ENCODE peak calls at places on chromosomes 3 and 15, in nine cellular contexts. One of them, this sample, is unnamed.

GRCh38 chr3:180802837-180803236 is 109.6 kb upstream of the FXR1 start:
- DNase-seq in retinal pigment epithelial cell: no peak
- DNase-seq in choroid plexus epithelial cell: peak
- DNase-seq in RWPE1: peak
- DNase-seq in Calu3: peak
- DNase-seq in nephron progenitor cell: no peak
- DNase-seq in BJ: no peak
- DNase-seq in endothelial cell of umbilical vein: peak
- DNase-seq in body of pancreas: no peak
- DNase-seq in this sample: no peak

GRCh38 chr3:44942202-44942921 is 33.6 kb downstream of the ZDHHC3 start:
- DNase-seq in retinal pigment epithelial cell: peak
- DNase-seq in choroid plexus epithelial cell: peak
- DNase-seq in RWPE1: peak
- DNase-seq in Calu3: no peak
- DNase-seq in nephron progenitor cell: no peak
- DNase-seq in BJ: no peak
- DNase-seq in endothelial cell of umbilical vein: no peak
- DNase-seq in body of pancreas: no peak
- DNase-seq in this sample: no peak

GRCh38 chr3:181712505-181713299 is 977 bp downstream of the SOX2 start:
- DNase-seq in retinal pigment epithelial cell: no peak
- DNase-seq in choroid plexus epithelial cell: no peak
- DNase-seq in RWPE1: peak
- DNase-seq in Calu3: no peak
- DNase-seq in nephron progenitor cell: peak
- DNase-seq in BJ: no peak
- DNase-seq in endothelial cell of umbilical vein: peak
- DNase-seq in body of pancreas: peak
- DNase-seq in this sample: no peak

GRCh38 chr3:45612918-45613602 is 18.5 kb downstream of the LIMD1 start:
- DNase-seq in retinal pigment epithelial cell: no peak
- DNase-seq in choroid plexus epithelial cell: no peak
- DNase-seq in RWPE1: no peak
- DNase-seq in Calu3: peak
- DNase-seq in nephron progenitor cell: no peak
- DNase-seq in BJ: no peak
- DNase-seq in endothelial cell of umbilical vein: no peak
- DNase-seq in body of pancreas: no peak
- DNase-seq in this sample: peak

GRCh38 chr15:55907797-55908196 is 85.6 kb downstream of the NEDD4 start:
- DNase-seq in retinal pigment epithelial cell: peak
- DNase-seq in choroid plexus epithelial cell: peak
- DNase-seq in RWPE1: peak
- DNase-seq in Calu3: no peak
- DNase-seq in nephron progenitor cell: no peak
- DNase-seq in BJ: peak
- DNase-seq in endothelial cell of umbilical vein: peak
- DNase-seq in body of pancreas: no peak
- DNase-seq in this sample: no peak

GRCh38 chr3:125125822-125126245 is 70.0 kb upstream of the HEG1 start:
- DNase-seq in retinal pigment epithelial cell: peak
- DNase-seq in choroid plexus epithelial cell: peak
- DNase-seq in RWPE1: peak
- DNase-seq in Calu3: no peak
- DNase-seq in nephron progenitor cell: no peak
- DNase-seq in BJ: peak
- DNase-seq in endothelial cell of umbilical vein: no peak
- DNase-seq in body of pancreas: peak
- DNase-seq in this sample: no peak

GRCh38 chr3:113241292-113242033 is 30.1 kb downstream of the BOC start:
- DNase-seq in retinal pigment epithelial cell: no peak
- DNase-seq in choroid plexus epithelial cell: no peak
- DNase-seq in RWPE1: no peak
- DNase-seq in Calu3: no peak
- DNase-seq in nephron progenitor cell: peak
- DNase-seq in BJ: no peak
- DNase-seq in endothelial cell of umbilical vein: no peak
- DNase-seq in body of pancreas: no peak
- DNase-seq in this sample: no peak

GRCh38 chr15:92839696-92840095 is 60.4 kb upstream of the CHD2 start:
- DNase-seq in retinal pigment epithelial cell: no peak
- DNase-seq in choroid plexus epithelial cell: no peak
- DNase-seq in RWPE1: no peak
- DNase-seq in Calu3: no peak
- DNase-seq in nephron progenitor cell: no peak
- DNase-seq in BJ: no peak
- DNase-seq in endothelial cell of umbilical vein: no peak
- DNase-seq in body of pancreas: peak
- DNase-seq in this sample: peak

GRCh38 chr3:21158801-21159564 is 592.0 kb downstream of the ZNF385D start:
- DNase-seq in retinal pigment epithelial cell: no peak
- DNase-seq in choroid plexus epithelial cell: no peak
- DNase-seq in RWPE1: no peak
- DNase-seq in Calu3: no peak
- DNase-seq in nephron progenitor cell: no peak
- DNase-seq in BJ: peak
- DNase-seq in endothelial cell of umbilical vein: no peak
- DNase-seq in body of pancreas: no peak
- DNase-seq in this sample: no peak

GRCh38 chr15:75104804-75105557 is 81.6 kb downstream of the PPCDC start:
- DNase-seq in retinal pigment epithelial cell: peak
- DNase-seq in choroid plexus epithelial cell: peak
- DNase-seq in RWPE1: peak
- DNase-seq in Calu3: peak
- DNase-seq in nephron progenitor cell: no peak
- DNase-seq in BJ: peak
- DNase-seq in endothelial cell of umbilical vein: peak
- DNase-seq in body of pancreas: no peak
- DNase-seq in this sample: peak

GRCh38 chr15:68620721-68621528 is 42.1 kb downstream of the CORO2B start:
- DNase-seq in retinal pigment epithelial cell: peak
- DNase-seq in choroid plexus epithelial cell: peak
- DNase-seq in RWPE1: no peak
- DNase-seq in Calu3: no peak
- DNase-seq in nephron progenitor cell: no peak
- DNase-seq in BJ: peak
- DNase-seq in endothelial cell of umbilical vein: no peak
- DNase-seq in body of pancreas: peak
- DNase-seq in this sample: no peak

GRCh38 chr3:128074851-128075515 is 22.7 kb downstream of the SEC61A1 start:
- DNase-seq in retinal pigment epithelial cell: no peak
- DNase-seq in choroid plexus epithelial cell: peak
- DNase-seq in RWPE1: no peak
- DNase-seq in Calu3: no peak
- DNase-seq in nephron progenitor cell: no peak
- DNase-seq in BJ: no peak
- DNase-seq in endothelial cell of umbilical vein: no peak
- DNase-seq in body of pancreas: no peak
- DNase-seq in this sample: no peak

GRCh38 chr3:100316656-100317069 is 17.9 kb upstream of the NIT2 start:
- DNase-seq in retinal pigment epithelial cell: no peak
- DNase-seq in choroid plexus epithelial cell: peak
- DNase-seq in RWPE1: peak
- DNase-seq in Calu3: peak
- DNase-seq in nephron progenitor cell: peak
- DNase-seq in BJ: peak
- DNase-seq in endothelial cell of umbilical vein: peak
- DNase-seq in body of pancreas: peak
- DNase-seq in this sample: peak
- TF ChIP-seq CTCF in retinal pigment epithelial cell: peak
- TF ChIP-seq CTCF in choroid plexus epithelial cell: peak
- TF ChIP-seq CTCF in RWPE1: peak
- TF ChIP-seq CTCF in Calu3: peak
- TF ChIP-seq CTCF in nephron progenitor cell: peak
- TF ChIP-seq CTCF in BJ: peak
- TF ChIP-seq CTCF in endothelial cell of umbilical vein: peak
- TF ChIP-seq CTCF in body of pancreas: peak
- TF ChIP-seq CTCF in this sample: peak

GRCh38 chr15:60744826-60745225 is 265.9 kb upstream of the ICE2 start:
- DNase-seq in retinal pigment epithelial cell: no peak
- DNase-seq in choroid plexus epithelial cell: no peak
- DNase-seq in RWPE1: no peak
- DNase-seq in Calu3: no peak
- DNase-seq in nephron progenitor cell: no peak
- DNase-seq in BJ: no peak
- DNase-seq in endothelial cell of umbilical vein: no peak
- DNase-seq in body of pancreas: no peak
- DNase-seq in this sample: no peak

GRCh38 chr15:60740231-60740630 is 261.3 kb upstream of the ICE2 start:
- DNase-seq in retinal pigment epithelial cell: no peak
- DNase-seq in choroid plexus epithelial cell: no peak
- DNase-seq in RWPE1: no peak
- DNase-seq in Calu3: no peak
- DNase-seq in nephron progenitor cell: no peak
- DNase-seq in BJ: no peak
- DNase-seq in endothelial cell of umbilical vein: no peak
- DNase-seq in body of pancreas: no peak
- DNase-seq in this sample: no peak

GRCh38 chr15:60737217-60737616 is 258.3 kb upstream of the ICE2 start:
- DNase-seq in retinal pigment epithelial cell: no peak
- DNase-seq in choroid plexus epithelial cell: no peak
- DNase-seq in RWPE1: no peak
- DNase-seq in Calu3: no peak
- DNase-seq in nephron progenitor cell: no peak
- DNase-seq in BJ: no peak
- DNase-seq in endothelial cell of umbilical vein: no peak
- DNase-seq in body of pancreas: no peak
- DNase-seq in this sample: no peak

GRCh38 chr15:60745469-60745971 is 266.6 kb upstream of the ICE2 start:
- DNase-seq in retinal pigment epithelial cell: no peak
- DNase-seq in choroid plexus epithelial cell: peak
- DNase-seq in RWPE1: no peak
- DNase-seq in Calu3: no peak
- DNase-seq in nephron progenitor cell: no peak
- DNase-seq in BJ: peak
- DNase-seq in endothelial cell of umbilical vein: no peak
- DNase-seq in body of pancreas: peak
- DNase-seq in this sample: no peak

DNA sequence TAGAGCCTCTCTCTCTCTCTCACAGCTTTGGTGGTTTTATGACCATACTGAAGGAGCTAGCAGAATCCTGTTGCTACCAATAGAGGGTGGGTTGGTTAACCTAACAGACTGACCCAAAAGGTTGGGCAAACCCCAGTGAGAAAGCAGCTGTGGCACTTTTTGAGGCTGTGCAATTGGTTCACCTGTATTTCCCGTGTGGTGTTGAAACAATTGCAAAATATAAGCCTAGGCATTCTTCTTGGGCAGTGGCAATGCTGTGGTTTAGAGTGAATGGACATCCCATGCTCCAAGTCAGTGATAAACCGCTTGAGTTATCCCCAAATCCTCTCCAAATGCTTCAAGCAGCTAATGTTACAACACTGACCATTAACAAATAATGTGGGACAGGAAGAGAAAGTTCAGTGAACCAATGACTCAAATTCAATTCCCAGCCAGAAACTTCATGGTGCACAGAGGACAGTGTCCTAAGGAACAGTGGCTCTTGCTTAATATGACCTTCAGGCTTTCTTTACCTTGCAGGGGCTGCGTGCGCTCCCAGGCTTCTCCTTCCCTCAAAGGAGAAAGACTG is 261.9 kb upstream of the ICE2 start:
- DNase-seq in retinal pigment epithelial cell: no peak
- DNase-seq in choroid plexus epithelial cell: peak
- DNase-seq in RWPE1: no peak
- DNase-seq in Calu3: no peak
- DNase-seq in nephron progenitor cell: no peak
- DNase-seq in BJ: no peak
- DNase-seq in endothelial cell of umbilical vein: no peak
- DNase-seq in body of pancreas: no peak
- DNase-seq in this sample: no peak
- TF ChIP-seq CTCF in retinal pigment epithelial cell: no peak
- TF ChIP-seq CTCF in choroid plexus epithelial cell: peak
- TF ChIP-seq CTCF in RWPE1: no peak
- TF ChIP-seq CTCF in Calu3: no peak
- TF ChIP-seq CTCF in nephron progenitor cell: no peak
- TF ChIP-seq CTCF in BJ: no peak
- TF ChIP-seq CTCF in endothelial cell of umbilical vein: no peak
- TF ChIP-seq CTCF in body of pancreas: no peak
- TF ChIP-seq CTCF in this sample: no peak

GRCh38 chr3:83928391-83928790 is 1030.4 kb upstream of the CADM2 start:
- DNase-seq in retinal pigment epithelial cell: no peak
- DNase-seq in choroid plexus epithelial cell: peak
- DNase-seq in RWPE1: no peak
- DNase-seq in Calu3: no peak
- DNase-seq in nephron progenitor cell: no peak
- DNase-seq in BJ: no peak
- DNase-seq in endothelial cell of umbilical vein: no peak
- DNase-seq in body of pancreas: no peak
- DNase-seq in this sample: peak
- TF ChIP-seq CTCF in retinal pigment epithelial cell: no peak
- TF ChIP-seq CTCF in choroid plexus epithelial cell: peak
- TF ChIP-seq CTCF in RWPE1: no peak
- TF ChIP-seq CTCF in Calu3: no peak
- TF ChIP-seq CTCF in nephron progenitor cell: no peak
- TF ChIP-seq CTCF in BJ: no peak
- TF ChIP-seq CTCF in endothelial cell of umbilical vein: no peak
- TF ChIP-seq CTCF in body of pancreas: no peak
- TF ChIP-seq CTCF in this sample: no peak

DNA sequence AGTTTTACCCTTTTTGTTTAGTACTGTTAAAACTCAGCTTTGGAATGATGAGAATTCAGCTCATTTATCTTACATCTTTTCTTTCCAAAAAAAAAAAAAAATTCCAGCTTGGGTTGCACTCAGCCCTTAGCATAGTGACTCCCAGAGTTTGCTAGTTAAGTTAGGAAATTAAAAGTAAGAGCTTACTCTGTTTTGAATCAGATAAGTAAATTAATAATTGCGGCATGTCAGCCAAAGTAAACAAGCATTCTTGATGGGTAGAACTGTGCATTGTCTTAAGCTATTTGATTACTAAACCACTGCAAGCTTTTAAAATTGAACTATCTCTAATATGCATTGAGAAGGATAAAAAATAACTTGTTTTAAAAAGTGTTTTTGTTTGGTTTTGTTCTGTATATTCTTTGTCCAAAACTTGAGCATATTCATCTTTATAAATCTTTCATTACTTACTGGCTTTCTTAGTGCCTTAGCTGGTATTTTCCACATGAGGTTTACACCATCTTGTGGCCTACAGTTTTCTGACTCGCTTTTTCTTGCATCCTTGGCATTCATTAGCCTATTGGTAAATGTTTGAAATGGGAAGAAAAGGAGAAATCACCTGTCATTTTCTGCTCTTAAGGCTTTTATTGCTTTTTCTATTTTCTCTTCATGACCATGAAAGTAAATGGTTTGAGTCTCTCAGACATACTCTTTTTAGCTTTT is 107.6 kb downstream of the FILIP1L start:
- DNase-seq in retinal pigment epithelial cell: no peak
- DNase-seq in choroid plexus epithelial cell: peak
- DNase-seq in RWPE1: no peak
- DNase-seq in Calu3: no peak
- DNase-seq in nephron progenitor cell: no peak
- DNase-seq in BJ: no peak
- DNase-seq in endothelial cell of umbilical vein: peak
- DNase-seq in body of pancreas: no peak
- DNase-seq in this sample: no peak
- TF ChIP-seq CTCF in retinal pigment epithelial cell: peak
- TF ChIP-seq CTCF in choroid plexus epithelial cell: peak
- TF ChIP-seq CTCF in RWPE1: no peak
- TF ChIP-seq CTCF in Calu3: no peak
- TF ChIP-seq CTCF in nephron progenitor cell: no peak
- TF ChIP-seq CTCF in BJ: no peak
- TF ChIP-seq CTCF in endothelial cell of umbilical vein: no peak
- TF ChIP-seq CTCF in body of pancreas: no peak
- TF ChIP-seq CTCF in this sample: no peak

This sample was measured in GM20000.